ENCODE peak calls at places on chromosomes 12 and 14, in ten cellular contexts. C is heart left ventricle, M is endothelial cell of umbilical vein, Y is stomach, R is IMR-90, V is H1, J is body of pancreas, X is GM12878, P is suprapubic skin, L is adrenal gland. G is an unnamed sample. For H3K27me3 and H3K4me1, the result is how much of the 10 kb centered on the place peaks cover.

GRCh38 chr12:18363321-18363720 is 102.0 kb downstream of the PIK3C2G start:
- DNase-seq in P (no peak), Y (no peak), L (no peak), R (no peak), C (no peak), X (no peak), V (no peak), J (no peak), M (no peak), G (no peak)

GRCh38 chr14:31465113-31465512 is 7.8 kb upstream of the DTD2 start:
- DNase-seq in C (no peak), V (no peak), M (no peak), J (no peak), P (no peak), L (no peak), R (peak), Y (no peak), X (no peak), G (no peak)

GRCh38 chr12:130280226-130280625 is 57.5 kb upstream of the PIWIL1 start:
- DNase-seq in Y (no peak), L (no peak), R (no peak), X (no peak), V (no peak), P (no peak), J (no peak), C (no peak), M (no peak), G (no peak)

GRCh38 chr14:44180975-44181374 is 326.1 kb downstream of the FSCB start:
- DNase-seq in R (no peak), C (no peak), L (no peak), V (no peak), J (no peak), M (no peak), Y (no peak), P (no peak), X (no peak), G (no peak)

GRCh38 chr12:57236224-57236924 is 6.9 kb downstream of the SHMT2 start:
- DNase-seq in V (peak), X (no peak), J (no peak), P (no peak), M (no peak), Y (no peak), C (peak), R (no peak), L (no peak), G (no peak)

GRCh38 chr12:9906888-9907287 is 25.3 kb downstream of the CLEC2A start:
- DNase-seq in V (no peak), C (no peak), M (no peak), J (no peak), X (no peak), R (no peak), P (no peak), L (no peak), Y (no peak), G (no peak)

GRCh38 chr12:26369588-26369987 is 174.2 kb downstream of the SSPN start:
- DNase-seq in L (peak), J (no peak), X (no peak), Y (no peak), R (peak), M (no peak), V (no peak), C (no peak), P (no peak), G (no peak)

GRCh38 chr14:77804592-77804991 is 4.7 kb downstream of the ADCK1 start:
- DNase-seq in Y (no peak), M (peak), L (no peak), P (no peak), V (peak), J (no peak), C (no peak), R (no peak), X (no peak), G (no peak)

GRCh38 chr12:123057505-123058265 is 77.2 kb downstream of the ARL6IP4 start:
- DNase-seq in C (peak), L (no peak), Y (no peak), R (no peak), V (no peak), M (no peak), X (no peak), P (peak), J (no peak), G (peak)

GRCh38 chr12:69189378-69189978 is 49.9 kb upstream of the CPSF6 start:
- DNase-seq in V (no peak), Y (no peak), L (no peak), R (no peak), X (no peak), J (no peak), C (no peak), P (no peak), M (no peak), G (no peak)

GRCh38 chr12:55723516-55724225 is 3.5 kb downstream of the RDH5 start:
- DNase-seq in V (no peak), C (no peak), L (no peak), R (no peak), Y (no peak), J (no peak), P (peak), M (no peak), X (no peak), G (no peak)

GRCh38 chr12:15801770-15802393 is 12.7 kb upstream of the EPS8 start:
- DNase-seq in J (no peak), M (no peak), Y (no peak), V (no peak), X (no peak), C (no peak), P (no peak), R (peak), L (no peak), G (no peak)

GRCh38 chr14:83826838-83827237 is 1703.1 kb upstream of the FLRT2 start:
- DNase-seq in R (peak), P (no peak), C (no peak), Y (no peak), J (no peak), L (no peak), X (no peak), V (no peak), M (no peak), G (no peak)

GRCh38 chr12:102757874-102758244 is 159.2 kb downstream of the PAH start:
- DNase-seq in V (no peak), L (no peak), P (no peak), R (no peak), C (no peak), J (no peak), Y (no peak), M (no peak), X (no peak), G (no peak)

GRCh38 chr12:68495666-68496065 is 115.0 kb upstream of the RAP1B start:
- DNase-seq in C (no peak), Y (no peak), L (no peak), J (no peak), X (no peak), R (peak), V (no peak), M (peak), P (no peak), G (no peak)

GRCh38 chr12:131795688-131796410 is 32.3 kb upstream of the MMP17 start:
- DNase-seq in R (no peak), J (no peak), M (no peak), L (no peak), C (no peak), V (peak), Y (no peak), X (no peak), P (no peak), G (no peak)

GRCh38 chr14:52076334-52076733 is 7.5 kb upstream of the NID2 start:
- DNase-seq in L (peak), C (no peak), J (no peak), R (peak), V (no peak), P (no peak), X (no peak), M (peak), Y (no peak), G (no peak)

GRCh38 chr12:30134229-30134628 is 350.5 kb upstream of the TMTC1 start:
- DNase-seq in M (no peak), V (no peak), J (no peak), Y (no peak), C (no peak), L (no peak), P (no peak), R (no peak), X (no peak), G (no peak)

GRCh38 chr12:117363953-117364486 is 2.6 kb upstream of the NOS1 start:
- DNase-seq in V (no peak), P (no peak), L (no peak), J (no peak), C (no peak), Y (no peak), X (no peak), M (no peak), R (no peak), G (no peak)

GRCh38 chr14:98189521-98189920 is 1082.5 kb downstream of the BCL11B start:
- DNase-seq in J (peak), X (no peak), L (no peak), P (no peak), M (no peak), R (no peak), Y (no peak), V (no peak), C (no peak), G (no peak)

GRCh38 chr12:123533672-123534643 is at the start of gene RILPL1:
- DNase-seq in V (peak), C (peak), J (peak), L (peak), Y (peak), X (no peak), P (peak), R (peak), M (peak), G (peak)

GRCh38 chr12:63103489-63104131 is 47.4 kb downstream of the AVPR1A start:
- DNase-seq in V (no peak), L (no peak), R (peak), X (no peak), Y (no peak), P (no peak), C (no peak), J (no peak), M (peak), G (no peak)

GRCh38 chr12:3882896-3883564 is 9.8 kb upstream of the PARP11 start:
- DNase-seq in X (no peak), P (no peak), V (no peak), Y (no peak), L (no peak), C (no peak), M (peak), R (peak), J (no peak), G (no peak)

GRCh38 chr14:37363661-37364060 is 165.9 kb downstream of the MIPOL1 start:
- DNase-seq in C (no peak), M (no peak), J (no peak), Y (no peak), L (no peak), P (no peak), V (no peak), R (no peak), X (no peak), G (no peak)

GRCh38 chr14:48325486-48325885 is 650.1 kb upstream of the MDGA2 start:
- DNase-seq in X (no peak), V (no peak), C (no peak), L (no peak), Y (no peak), J (no peak), P (no peak), R (peak), M (no peak), G (no peak)

GRCh38 chr14:53528114-53528513 is 375.0 kb upstream of the DDHD1 start:
- DNase-seq in Y (no peak), P (no peak), L (no peak), C (no peak), M (no peak), X (no peak), V (no peak), R (peak), J (no peak), G (no peak)

GRCh38 chr14:33685026-33685425 is 265.8 kb downstream of the EGLN3 start:
- DNase-seq in P (no peak), X (no peak), L (no peak), C (no peak), Y (no peak), J (no peak), V (no peak), R (no peak), M (no peak), G (no peak)

GRCh38 chr12:5624873-5625272 is 193.0 kb downstream of the NTF3 start:
- DNase-seq in P (no peak), J (no peak), C (no peak), V (no peak), Y (no peak), X (no peak), M (peak), L (no peak), R (no peak), G (no peak)

GRCh38 chr14:93207468-93208308 is 632 bp downstream of the UBR7 start:
- DNase-seq in V (peak), R (peak), Y (peak), L (peak), J (peak), X (no peak), C (peak), M (peak), P (no peak), G (peak)

GRCh38 chr14:100765296-100765695 is 38.6 kb downstream of the DLK1 start:
- DNase-seq in X (no peak), V (no peak), C (no peak), R (no peak), J (no peak), M (no peak), P (peak), L (peak), Y (no peak), G (peak)

GRCh38 chr14:68762944-68763831 is 29.7 kb downstream of the ZFP36L1 start:
- DNase-seq in V (peak), C (peak), Y (peak), R (peak), P (peak), M (peak), L (peak), X (no peak), J (peak), G (no peak)

GRCh38 chr14:105878125-105878524 is 351.7 kb downstream of the TMEM121 start:
- DNase-seq in M (no peak), J (no peak), R (no peak), P (peak), L (peak), Y (peak), X (no peak), V (no peak), C (peak), G (peak)

GRCh38 chr12:126342866-126343265 is 1277.6 kb downstream of the AACS start:
- DNase-seq in X (no peak), M (no peak), R (no peak), P (no peak), J (no peak), L (no peak), V (no peak), C (no peak), Y (no peak), G (no peak)

DNA sequence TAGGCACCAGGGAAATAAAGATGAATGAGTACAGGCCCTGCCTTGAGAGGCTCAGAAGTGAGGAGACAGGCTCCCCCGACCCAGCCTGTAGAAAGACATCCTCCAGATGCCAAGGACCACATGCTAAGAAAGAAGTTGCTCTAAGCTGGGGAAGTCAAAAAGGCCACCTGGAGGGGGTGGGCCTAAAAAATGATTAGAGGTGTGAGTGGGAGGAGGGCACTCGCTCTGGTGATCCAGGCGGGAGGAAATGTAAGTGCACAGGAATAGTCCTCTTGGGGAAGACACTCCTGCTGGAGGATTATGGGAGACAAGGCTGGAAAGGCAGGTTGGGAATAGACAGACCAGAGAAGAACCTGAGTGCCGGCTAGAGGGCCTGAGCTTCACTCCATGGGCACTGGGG is 32.2 kb downstream of the SMUG1 start:
- DNase-seq in L (no peak), X (no peak), Y (no peak), M (no peak), C (no peak), P (no peak), V (no peak), R (no peak), J (no peak), G (no peak)
- H3K27me3 ChIP-seq in L (under half), X (under half), Y (under half), M (under half), C (half or more), P (under half), V (under half), R (half or more), J (under half), G (under half)

DNA sequence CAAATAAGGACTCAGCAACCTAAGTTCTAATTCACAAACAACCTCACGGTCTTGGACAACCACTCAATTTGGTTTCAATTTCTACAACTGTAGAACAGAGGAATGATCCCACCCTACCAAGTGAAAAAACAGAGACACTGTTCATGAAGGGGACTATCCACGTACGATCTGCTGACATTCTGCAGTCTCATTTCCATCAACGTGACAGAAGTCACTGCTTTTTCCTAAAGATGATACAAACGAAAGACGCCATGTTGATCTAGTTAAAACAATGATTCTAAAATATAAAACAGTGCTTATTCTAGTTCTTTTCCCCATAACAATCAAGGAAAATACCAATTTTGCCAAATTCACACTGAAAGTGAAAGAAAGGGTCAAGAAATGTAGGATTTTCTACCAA is 38.1 kb downstream of the CORO1C start:
- DNase-seq in L (no peak), X (no peak), C (no peak), V (no peak), P (no peak), M (no peak), Y (no peak), J (no peak), R (no peak), G (no peak)
- H3K4me1 ChIP-seq in L (half or more), X (half or more), C (half or more), V (under half), P (half or more), M (under half), Y (half or more), J (under half), R (under half), G (half or more)

DNA sequence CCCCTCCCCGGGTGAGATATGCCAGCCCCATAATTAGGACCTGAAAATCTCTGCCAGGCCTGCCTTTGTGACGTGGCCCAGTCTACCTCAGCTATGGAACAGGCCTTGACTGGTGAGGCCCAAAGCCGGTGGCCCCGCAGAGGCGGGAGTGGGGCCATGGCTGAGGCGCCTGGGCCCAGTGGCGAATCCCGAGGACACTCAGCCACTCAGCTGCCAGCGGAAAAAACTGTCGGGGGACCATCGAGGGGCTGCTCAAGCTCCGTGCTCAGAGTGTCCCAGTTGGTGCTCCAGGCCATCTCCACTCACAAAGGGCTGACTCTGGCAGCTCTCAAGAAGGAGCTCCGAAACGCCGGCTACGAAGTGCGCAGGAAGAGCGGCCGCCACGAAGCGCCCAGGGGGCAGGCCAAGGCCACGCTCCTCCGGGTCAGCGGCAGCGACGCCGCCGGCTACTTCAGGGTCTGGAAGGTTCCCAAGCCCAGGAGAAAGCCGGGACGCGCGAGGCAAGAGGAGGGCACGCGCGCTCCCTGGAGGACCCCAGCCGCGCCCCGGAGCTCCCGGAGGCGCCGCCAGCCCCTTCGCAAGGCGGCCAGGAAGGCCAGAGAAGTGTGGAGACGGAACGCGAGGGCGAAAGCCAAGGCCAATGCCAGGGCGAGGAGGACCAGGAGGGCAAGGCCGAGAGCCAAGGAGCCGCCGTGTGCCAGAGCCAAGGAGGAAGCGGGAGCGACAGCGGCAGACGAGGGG is 21.4 kb downstream of the ZNF641 start:
- DNase-seq in J (no peak), P (no peak), C (no peak), V (no peak), Y (no peak), X (no peak), R (no peak), L (no peak), M (no peak), G (no peak)
- TF ChIP-seq POLR2A in J (no peak), P (no peak), C (no peak), V (no peak), Y (no peak), X (no peak), R (no peak), L (no peak), M (no peak), G (no peak)

GRCh38 chr12:53995311-53996187 is 4.4 kb upstream of the HOXC9 start:
- DNase-seq in P (peak), R (no peak), Y (peak), M (no peak), V (peak), C (no peak), X (no peak), L (no peak), J (no peak), G (no peak)

GRCh38 chr12:53998174-53998899 is 1.6 kb upstream of the HOXC9 start:
- DNase-seq in X (no peak), M (no peak), P (no peak), R (no peak), Y (no peak), L (no peak), V (no peak), J (no peak), C (no peak), G (no peak)

GRCh38 chr12:53996188-53996885 is 3.6 kb upstream of the HOXC9 start:
- DNase-seq in L (no peak), X (no peak), V (peak), J (no peak), P (no peak), Y (no peak), C (no peak), R (no peak), M (no peak), G (no peak)

GRCh38 chr12:53997324-53998173 is 2.4 kb upstream of the HOXC9 start:
- DNase-seq in L (no peak), Y (no peak), X (no peak), M (no peak), V (no peak), J (no peak), P (no peak), C (peak), R (no peak), G (peak)

DNA sequence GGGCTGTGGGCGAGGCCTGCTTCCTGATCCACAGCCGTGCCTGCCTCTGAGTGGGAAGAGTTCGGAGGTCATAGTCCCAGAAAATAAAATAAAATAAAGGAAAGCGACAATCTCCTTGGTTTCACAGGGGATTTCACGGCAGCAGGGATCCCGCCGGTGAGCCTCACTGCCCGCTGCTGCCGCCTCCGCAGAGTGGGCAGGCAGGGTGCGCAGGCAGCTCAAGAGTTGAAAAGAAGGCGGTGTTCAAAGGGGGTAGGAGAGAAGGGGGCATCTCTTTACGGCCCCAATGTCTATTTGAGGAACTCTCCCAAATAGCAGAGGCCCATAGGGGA is 3.1 kb upstream of the HOXC9 start:
- DNase-seq in M (no peak), R (no peak), J (no peak), X (no peak), L (no peak), P (no peak), V (no peak), Y (no peak), C (no peak), G (no peak)
- H3K27me3 ChIP-seq in M (half or more), R (half or more), J (half or more), X (under half), L (under half), P (under half), V (half or more), Y (half or more), C (half or more), G (under half)